ENCODE peak calls at places on chromosomes 6 and 20, in eight cellular contexts. Y, A, L, Q, R, M, H and E are unnamed samples. For H3K9me3, the result is how much of the 10 kb centered on the place peaks cover.

GRCh38 chr6:137692806-137693205 is 174.3 kb upstream of the TNFAIP3 start:
- DNase-seq in Y (no peak), A (no peak), L (peak), Q (no peak), R (no peak), M (no peak), H (no peak), E (no peak)

GRCh38 chr6:7561153-7561964 is 19.9 kb downstream of the DSP start:
- DNase-seq in Y (peak), A (peak), L (peak), Q (no peak), R (no peak), M (no peak), H (no peak), E (no peak)

GRCh38 chr20:47684306-47685080 is 100.8 kb downstream of the SULF2 start:
- DNase-seq in Y (no peak), A (peak), L (no peak), Q (no peak), R (no peak), M (no peak), H (no peak), E (no peak)

GRCh38 chr6:146546440-146546839 is 2.8 kb downstream of the RAB32 start:
- DNase-seq in Y (no peak), A (peak), L (peak), Q (no peak), R (no peak), M (no peak), H (no peak), E (no peak)

GRCh38 chr6:100175814-100176275 is 181.8 kb upstream of the MCHR2 start:
- DNase-seq in Y (no peak), A (no peak), L (peak), Q (no peak), R (no peak), M (no peak), H (no peak), E (no peak)

GRCh38 chr6:111804627-111805235 is 68.5 kb downstream of the FYN start:
- DNase-seq in Y (no peak), A (peak), L (no peak), Q (no peak), R (no peak), M (no peak), H (peak), E (no peak)

GRCh38 chr6:140979642-140980091 is 1153.1 kb upstream of the GJE1 start:
- DNase-seq in Y (no peak), A (peak), L (peak), Q (no peak), R (no peak), M (peak), H (no peak), E (no peak)

GRCh38 chr6:168640738-168641137 is 199.8 kb downstream of the SMOC2 start:
- DNase-seq in Y (no peak), A (no peak), L (no peak), Q (no peak), R (no peak), M (peak), H (no peak), E (no peak)

GRCh38 chr20:13102689-13103088 is 93.9 kb downstream of the SPTLC3 start:
- DNase-seq in Y (no peak), A (peak), L (no peak), Q (no peak), R (no peak), M (no peak), H (no peak), E (no peak)

GRCh38 chr20:33914871-33915270 is 78.8 kb upstream of the RALY start:
- DNase-seq in Y (no peak), A (no peak), L (peak), Q (no peak), R (no peak), M (no peak), H (peak), E (no peak)

GRCh38 chr6:108368431-108369030 is 73.7 kb downstream of the AFG1L start:
- DNase-seq in Y (no peak), A (no peak), L (no peak), Q (no peak), R (peak), M (no peak), H (no peak), E (no peak)

GRCh38 chr20:35005463-35005961 is 49.8 kb downstream of the MYH7B start:
- DNase-seq in Y (no peak), A (no peak), L (no peak), Q (peak), R (no peak), M (peak), H (no peak), E (no peak)

GRCh38 chr20:31842471-31843157 is 2.8 kb downstream of the FOXS1 start:
- DNase-seq in Y (peak), A (no peak), L (no peak), Q (no peak), R (no peak), M (peak), H (no peak), E (no peak)

GRCh38 chr6:37135835-37136694 is 33.9 kb upstream of the PIM1 start:
- DNase-seq in Y (no peak), A (peak), L (peak), Q (no peak), R (no peak), M (no peak), H (no peak), E (no peak)

GRCh38 chr6:137166247-137167098 is 7.0 kb downstream of the IL22RA2 start:
- DNase-seq in Y (no peak), A (no peak), L (no peak), Q (no peak), R (no peak), M (no peak), H (no peak), E (no peak)

GRCh38 chr20:41213150-41213820 is 75.9 kb downstream of the PLCG1 start:
- DNase-seq in Y (no peak), A (no peak), L (peak), Q (no peak), R (no peak), M (no peak), H (no peak), E (no peak)

DNA sequence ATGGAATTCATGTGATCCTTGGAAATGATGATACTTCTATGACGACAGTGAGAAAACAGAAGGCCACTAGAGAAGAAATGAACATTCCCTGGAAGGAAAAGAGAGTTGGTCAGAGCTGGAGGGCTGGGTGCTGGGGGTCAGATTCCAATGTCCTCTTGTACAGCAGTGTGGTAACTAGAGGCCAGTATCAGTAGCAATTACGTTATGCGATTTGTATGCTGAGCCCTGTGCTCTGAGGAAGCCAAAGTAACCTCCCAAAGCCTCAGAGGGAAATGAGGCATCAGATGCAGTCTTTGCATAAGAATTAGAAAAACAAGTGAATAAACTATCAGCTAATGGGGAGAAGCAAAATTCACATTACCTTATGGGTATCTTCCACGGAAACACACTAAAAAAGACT is 65.5 kb upstream of the SLC4A11 start:
- DNase-seq in Y (no peak), A (no peak), L (no peak), Q (no peak), R (no peak), M (no peak), H (no peak), E (no peak)
- H3K4me3 ChIP-seq in Y (no peak), A (no peak), L (no peak), Q (no peak), R (no peak), M (no peak), H (no peak), E (no peak)

DNA sequence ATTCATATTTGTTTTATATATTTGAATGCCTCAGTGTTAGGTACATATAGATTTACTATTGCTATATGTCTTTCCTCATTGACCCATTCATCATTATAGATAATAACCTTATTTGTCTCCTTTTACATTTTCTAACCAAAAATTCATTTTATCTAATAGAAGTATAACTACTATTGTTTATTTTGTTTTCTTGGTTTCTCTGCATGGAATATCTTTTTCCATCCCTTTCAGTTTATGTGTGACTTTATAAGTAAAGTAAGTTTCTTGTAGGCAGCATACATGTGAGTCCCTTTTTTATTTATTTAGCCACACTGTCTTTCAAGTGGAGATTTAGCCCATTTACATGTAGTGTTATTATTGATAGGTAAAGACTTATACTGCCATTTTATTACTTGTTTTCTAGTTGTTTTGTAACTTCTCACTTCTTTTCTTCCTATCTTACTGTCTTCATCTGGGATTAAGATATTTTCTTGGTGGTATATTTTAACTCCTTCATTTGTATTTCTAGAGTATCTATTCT is 572.0 kb upstream of the MAN1A1 start:
- DNase-seq in Y (no peak), A (no peak), L (no peak), Q (no peak), R (no peak), M (no peak), H (no peak), E (no peak)
- H3K9me3 ChIP-seq in Y (under half), A (under half), L (under half), Q (under half), R (under half), M (under half), H (under half), E (under half)

GRCh38 chr6:25312034-25312620 is 33.0 kb downstream of the CARMIL1 start:
- DNase-seq in Y (no peak), A (no peak), L (peak), Q (no peak), R (no peak), M (no peak), H (no peak), E (no peak)
- H3K27ac ChIP-seq in Y (no peak), A (peak), L (peak), Q (no peak), R (no peak), M (peak), H (no peak), E (no peak)

GRCh38 chr6:167118839-167119238 is 4.1 kb upstream of the CCR6 start:
- DNase-seq in Y (no peak), A (no peak), L (no peak), Q (no peak), R (no peak), M (no peak), H (no peak), E (no peak)
- H3K4me3 ChIP-seq in Y (no peak), A (no peak), L (no peak), Q (no peak), R (no peak), M (no peak), H (peak), E (no peak)

DNA sequence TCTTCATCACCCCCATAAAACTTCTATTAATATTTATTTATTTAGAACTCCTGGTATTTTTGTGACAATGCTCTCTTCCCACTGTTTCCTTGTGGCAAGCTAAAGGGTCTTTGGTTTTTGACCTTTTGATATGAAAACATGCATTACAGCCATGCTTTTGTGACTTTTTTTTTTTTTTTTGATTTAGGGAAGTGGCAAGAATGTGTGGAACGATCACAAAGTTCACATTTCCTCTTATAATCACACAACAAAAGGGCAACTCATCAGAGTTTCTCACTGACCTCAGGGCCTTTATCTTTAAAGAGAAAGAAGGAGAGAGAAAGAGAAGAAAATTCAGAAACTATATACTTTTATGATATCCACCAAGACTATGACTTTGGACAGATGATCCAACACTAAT is 107.0 kb upstream of the MARCKS start:
- DNase-seq in Y (no peak), A (no peak), L (no peak), Q (no peak), R (no peak), M (no peak), H (no peak), E (no peak)
- H3K9me3 ChIP-seq in Y (under half), A (under half), L (under half), Q (under half), R (under half), M (under half), H (under half), E (under half)

GRCh38 chr20:58225490-58226200 is 2.8 kb downstream of the ANKRD60 start:
- DNase-seq in Y (no peak), A (no peak), L (no peak), Q (no peak), R (no peak), M (no peak), H (no peak), E (no peak)

GRCh38 chr20:58228103-58228483 is 360 bp downstream of the ANKRD60 start:
- DNase-seq in Y (peak), A (no peak), L (no peak), Q (no peak), R (no peak), M (no peak), H (no peak), E (no peak)

GRCh38 chr20:58227391-58228102 is 906 bp downstream of the ANKRD60 start:
- DNase-seq in Y (no peak), A (no peak), L (no peak), Q (no peak), R (no peak), M (no peak), H (no peak), E (no peak)

GRCh38 chr20:58229198-58229802 is 847 bp upstream of the ANKRD60 start:
- DNase-seq in Y (no peak), A (no peak), L (no peak), Q (no peak), R (no peak), M (no peak), H (no peak), E (no peak)

GRCh38 chr20:58228484-58229197 is at the start of gene ANKRD60:
- DNase-seq in Y (peak), A (peak), L (no peak), Q (no peak), R (peak), M (no peak), H (peak), E (peak)
- H3K27ac ChIP-seq in Y (no peak), A (no peak), L (no peak), Q (no peak), R (no peak), M (no peak), H (no peak), E (no peak)

DNA sequence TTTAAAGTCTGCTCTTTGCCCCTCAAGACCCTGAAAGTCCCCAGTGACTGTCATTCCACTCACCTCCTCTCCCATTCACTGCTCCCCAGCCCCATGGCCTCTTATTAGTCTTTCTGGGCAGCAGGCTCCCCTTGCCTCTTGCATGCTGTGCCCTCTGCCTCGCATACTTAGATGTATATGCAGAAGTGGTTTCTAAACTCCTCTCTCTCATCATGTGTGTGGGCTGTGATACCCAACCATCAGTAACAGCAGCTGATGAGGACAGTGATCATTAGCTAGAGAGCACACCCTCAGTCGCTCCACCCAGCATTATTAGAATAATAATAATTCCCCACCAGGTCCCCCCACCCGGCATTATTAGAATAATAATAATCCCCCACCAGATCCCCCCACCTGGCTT is 14.5 kb downstream of the PKIG start:
- DNase-seq in Y (no peak), A (no peak), L (no peak), Q (no peak), R (no peak), M (no peak), H (no peak), E (no peak)
- H3K4me3 ChIP-seq in Y (no peak), A (no peak), L (no peak), Q (no peak), R (no peak), M (no peak), H (no peak), E (no peak)